ENCODE peak calls at places on chromosomes 2 and 18, in ten cellular contexts. A is tibial artery; U is aorta; Y is lower lobe of right lung; K is IMR-90; L is effector memory CD4-positive, alpha-beta T cell; E is GM23248; Z is gastrocnemius medialis; H is H1; C is CD8-positive, alpha-beta memory T cell. O is an unnamed sample. For H3K36me3, the result is how much of the 10 kb centered on the place peaks cover.

GRCh38 chr18:79493801-79494211 is 98.1 kb downstream of the NFATC1 start:
- DNase-seq in K (no peak), U (peak), H (no peak), E (no peak), A (peak), Y (peak), L (no peak), C (no peak), Z (no peak), O (no peak)

GRCh38 chr2:88396209-88396608 is 56.3 kb downstream of the FOXI3 start:
- DNase-seq in H (no peak), U (no peak), A (no peak), E (no peak), Z (no peak), C (no peak), L (no peak), K (no peak), Y (no peak), O (no peak)

GRCh38 chr2:104249666-104250065 is 604.2 kb upstream of the POU3F3 start:
- DNase-seq in K (no peak), L (no peak), U (no peak), Z (no peak), E (no peak), A (no peak), C (no peak), H (no peak), Y (no peak), O (no peak)

GRCh38 chr2:113157108-113157896 is 16.5 kb upstream of the PSD4 start:
- DNase-seq in L (no peak), K (no peak), H (no peak), Y (peak), U (no peak), C (peak), E (peak), A (peak), Z (no peak), O (peak)

GRCh38 chr2:11505652-11506610 is 27.9 kb upstream of the GREB1 start:
- DNase-seq in L (no peak), K (no peak), H (no peak), Z (no peak), C (no peak), U (no peak), Y (no peak), A (no peak), E (no peak), O (no peak)

GRCh38 chr2:60152226-60152833 is 401.1 kb downstream of the BCL11A start:
- DNase-seq in A (no peak), L (no peak), U (no peak), Z (no peak), H (no peak), K (peak), C (no peak), Y (no peak), E (peak), O (no peak)

GRCh38 chr2:175304541-175304940 is 123.0 kb upstream of the ATP5MC3 start:
- DNase-seq in E (no peak), K (no peak), L (no peak), Z (no peak), U (no peak), Y (no peak), A (no peak), C (no peak), H (no peak), O (no peak)

GRCh38 chr2:71130325-71131260 is at the start of gene MPHOSPH10:
- DNase-seq in A (peak), Y (peak), L (peak), K (peak), E (peak), C (peak), Z (peak), U (peak), H (peak), O (peak)

GRCh38 chr18:13797157-13797611 is 26.8 kb upstream of the MC5R start:
- DNase-seq in Z (no peak), K (no peak), A (no peak), Y (no peak), U (no peak), H (no peak), E (no peak), C (no peak), L (no peak), O (no peak)

GRCh38 chr2:97662895-97663625 is 784 bp downstream of the ACTR1B start:
- DNase-seq in Y (peak), Z (peak), K (peak), U (peak), L (peak), E (peak), H (peak), A (peak), C (peak), O (peak)

GRCh38 chr2:10473121-10473756 is 25.1 kb upstream of the ODC1 start:
- DNase-seq in K (no peak), U (no peak), H (no peak), A (peak), L (no peak), Z (no peak), Y (no peak), E (no peak), C (no peak), O (no peak)

GRCh38 chr2:210199854-210200253 is 25.4 kb downstream of the ACADL start:
- DNase-seq in C (no peak), A (no peak), E (no peak), Z (no peak), Y (no peak), K (no peak), U (no peak), L (no peak), H (no peak), O (no peak)

GRCh38 chr2:227267406-227268115 is 57.5 kb upstream of the MFF start:
- DNase-seq in Z (peak), K (no peak), Y (no peak), U (no peak), A (no peak), H (no peak), L (no peak), E (peak), C (no peak), O (no peak)

GRCh38 chr2:209696836-209697711 is 74.6 kb upstream of the UNC80 start:
- DNase-seq in A (no peak), U (no peak), K (no peak), Z (no peak), C (no peak), L (no peak), Y (no peak), H (no peak), E (no peak), O (no peak)

GRCh38 chr2:134421556-134422328 is 167.9 kb downstream of the MGAT5 start:
- DNase-seq in L (no peak), E (peak), A (no peak), C (no peak), U (no peak), H (no peak), Y (no peak), Z (no peak), K (peak), O (no peak)

GRCh38 chr18:9835112-9835755 is 50.5 kb upstream of the TXNDC2 start:
- DNase-seq in K (no peak), C (no peak), Y (no peak), H (peak), A (no peak), U (no peak), Z (no peak), E (no peak), L (no peak), O (peak)

GRCh38 chr2:1680222-1681016 is 63.9 kb downstream of the PXDN start:
- DNase-seq in Y (peak), H (no peak), K (no peak), C (no peak), U (no peak), L (no peak), Z (no peak), E (no peak), A (no peak), O (no peak)

GRCh38 chr2:36615214-36615613 is 17.2 kb upstream of the FEZ2 start:
- DNase-seq in Y (no peak), A (no peak), C (no peak), K (peak), H (no peak), Z (no peak), U (no peak), L (no peak), E (peak), O (no peak)

GRCh38 chr2:236794074-236794473 is 224.4 kb downstream of the ACKR3 start:
- DNase-seq in A (no peak), Y (no peak), L (no peak), H (no peak), K (peak), U (no peak), Z (no peak), E (peak), C (no peak), O (no peak)

GRCh38 chr2:207243601-207244000 is 77.9 kb upstream of the KLF7 start:
- DNase-seq in E (peak), A (no peak), Y (no peak), H (no peak), C (no peak), L (no peak), U (no peak), K (no peak), Z (no peak), O (no peak)

GRCh38 chr18:78448106-78448505 is 531.5 kb upstream of the SALL3 start:
- DNase-seq in K (no peak), U (no peak), Z (no peak), A (no peak), Y (no peak), C (no peak), L (no peak), H (no peak), E (no peak), O (no peak)

GRCh38 chr2:39504790-39505335 is 67.8 kb upstream of the MAP4K3 start:
- DNase-seq in U (no peak), Z (no peak), Y (no peak), H (no peak), K (peak), E (peak), A (no peak), L (no peak), C (no peak), O (peak)

GRCh38 chr2:121110924-121111323 is 174.1 kb downstream of the TFCP2L1 start:
- DNase-seq in H (no peak), Y (no peak), E (no peak), C (no peak), K (no peak), A (no peak), L (no peak), U (no peak), Z (no peak), O (no peak)

GRCh38 chr2:35803133-35803532 is 552.4 kb upstream of the CRIM1 start:
- DNase-seq in C (no peak), Y (no peak), H (no peak), E (no peak), Z (no peak), L (no peak), K (no peak), A (no peak), U (no peak), O (peak)

GRCh38 chr2:1598041-1598710 is 146.1 kb downstream of the PXDN start:
- DNase-seq in H (no peak), Y (no peak), L (no peak), Z (no peak), U (no peak), K (no peak), E (no peak), A (peak), C (no peak), O (no peak)

GRCh38 chr2:80852079-80852807 is 547.7 kb upstream of the LRRTM1 start:
- DNase-seq in U (no peak), Y (no peak), Z (no peak), H (no peak), A (no peak), K (no peak), C (no peak), L (no peak), E (no peak), O (no peak)

GRCh38 chr18:9135912-9136314 is 668 bp upstream of the ANKRD12 start:
- DNase-seq in Z (no peak), K (peak), U (no peak), Y (no peak), H (peak), A (no peak), C (no peak), L (no peak), E (peak), O (peak)

GRCh38 chr18:2847341-2848144 is 737 bp downstream of the EMILIN2 start:
- DNase-seq in K (no peak), A (peak), U (peak), C (peak), H (no peak), L (no peak), Z (no peak), E (peak), Y (peak), O (peak)

GRCh38 chr2:110157153-110157793 is 41.7 kb upstream of the MALL start:
- DNase-seq in C (no peak), K (peak), Z (no peak), U (no peak), A (no peak), E (peak), H (no peak), Y (no peak), L (no peak), O (peak)

GRCh38 chr2:115774361-115774760 is 1331.9 kb downstream of the DPP10 start:
- DNase-seq in Y (no peak), A (no peak), U (no peak), Z (no peak), C (no peak), E (no peak), K (no peak), L (no peak), H (no peak), O (peak)

DNA sequence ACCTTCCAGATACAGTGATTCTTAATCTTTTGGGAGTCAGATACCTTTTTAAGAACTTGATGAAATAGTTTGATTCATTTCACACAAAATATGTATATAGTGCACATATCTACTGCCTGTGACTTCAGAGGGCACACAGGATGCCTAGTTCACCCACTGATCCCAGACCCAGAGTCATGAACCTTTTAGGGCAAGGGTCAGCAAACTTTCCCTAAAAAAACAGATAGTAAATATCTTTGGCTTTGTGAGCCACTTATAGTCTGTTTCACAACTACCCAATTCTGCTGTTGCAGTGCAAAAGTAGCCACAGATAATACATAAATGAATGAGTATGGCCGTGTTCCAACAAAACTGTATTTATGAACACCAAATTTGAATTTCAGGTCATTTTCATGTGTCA is 124.9 kb downstream of the ANKRD44 start:
- DNase-seq in H (no peak), Y (no peak), C (no peak), Z (no peak), U (no peak), K (no peak), A (no peak), E (no peak), L (no peak), O (no peak)
- H3K36me3 ChIP-seq in H (under half), Y (under half), C (under half), Z (under half), U (under half), K (under half), A (under half), E (under half), L (under half), O (under half)

DNA sequence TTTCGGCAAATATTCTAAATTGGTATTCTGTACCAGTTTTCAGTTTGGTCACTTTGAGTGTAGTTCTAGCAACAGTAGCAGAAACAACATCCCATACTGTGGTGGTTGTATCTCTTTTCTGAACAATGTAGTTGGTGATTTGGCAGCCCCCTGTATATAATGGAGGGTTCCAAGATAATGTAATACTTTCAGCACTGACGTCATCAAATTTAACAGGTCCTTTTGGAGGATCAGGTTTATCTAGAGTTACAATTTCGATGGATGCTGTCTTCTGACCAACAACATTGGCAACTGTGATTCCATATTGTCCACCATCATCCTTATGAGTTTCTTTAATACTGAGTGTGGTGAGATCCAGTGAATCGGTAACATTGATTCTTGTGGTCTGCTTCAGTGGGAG is 88.0 kb downstream of the PLEKHA3 start:
- DNase-seq in H (no peak), Z (no peak), U (no peak), A (no peak), Y (no peak), K (no peak), C (no peak), E (no peak), L (no peak), O (no peak)
- H3K36me3 ChIP-seq in H (under half), Z (half or more), U (under half), A (half or more), Y (under half), K (under half), C (under half), E (under half), L (under half), O (half or more)

GRCh38 chr2:70113396-70114100 is 26.3 kb downstream of the PCBP1 start:
- DNase-seq in Y (no peak), A (peak), U (no peak), L (no peak), H (no peak), Z (peak), E (no peak), C (no peak), K (no peak), O (no peak)
- H3K36me3 ChIP-seq in Y (under half), A (under half), U (under half), L (under half), H (under half), Z (under half), E (under half), C (under half), K (under half), O (under half)

GRCh38 chr2:159617080-159617479 is 732 bp upstream of the BAZ2B start:
- DNase-seq in A (no peak), U (no peak), C (no peak), H (no peak), Z (no peak), L (no peak), E (peak), K (no peak), Y (no peak), O (no peak)
- H3K36me3 ChIP-seq in A (under half), U (under half), C (under half), H (under half), Z (under half), L (under half), E (under half), K (under half), Y (under half), O (under half)